ENCODE peak calls at places on chromosomes 12 and 14, in nine cellular contexts. M, V, U, L, W, R, A, E and O are unnamed samples.

GRCh38 chr12:63010698-63011097 is 75.7 kb upstream of the PPM1H start:
- DNase-seq in A (no peak), R (no peak), M (no peak), V (no peak), L (no peak), E (no peak), W (no peak), U (no peak), O (no peak)

GRCh38 chr12:83005534-83006197 is 319.0 kb downstream of the TMTC2 start:
- DNase-seq in W (no peak), R (no peak), M (peak), V (no peak), E (no peak), A (no peak), U (no peak), L (no peak), O (no peak)

GRCh38 chr14:99524091-99524661 is 43.0 kb downstream of the CCNK start:
- DNase-seq in L (no peak), V (no peak), M (peak), E (no peak), U (no peak), R (no peak), A (no peak), W (no peak), O (no peak)

GRCh38 chr12:127628655-127629054 is 638.3 kb upstream of the TMEM132C start:
- DNase-seq in W (no peak), E (no peak), M (peak), U (no peak), L (no peak), R (no peak), A (no peak), V (peak), O (no peak)

GRCh38 chr12:5193569-5193968 is 149.9 kb downstream of the KCNA5 start:
- DNase-seq in V (no peak), R (no peak), W (no peak), A (no peak), E (no peak), L (no peak), M (no peak), U (no peak), O (no peak)

GRCh38 chr14:104292084-104292970 is 153.9 kb downstream of the KIF26A start:
- DNase-seq in L (no peak), M (no peak), U (no peak), E (no peak), W (no peak), A (no peak), R (no peak), V (no peak), O (no peak)

GRCh38 chr12:26918321-26919215 is 19.2 kb downstream of the INTS13 start:
- DNase-seq in L (no peak), V (no peak), W (no peak), U (no peak), M (no peak), R (no peak), A (no peak), E (no peak), O (no peak)

GRCh38 chr12:461425-461824 is 1.7 kb downstream of the B4GALNT3 start:
- DNase-seq in L (no peak), V (no peak), U (no peak), W (no peak), M (peak), E (no peak), R (no peak), A (no peak), O (no peak)

GRCh38 chr14:95683793-95684192 is 2.4 kb upstream of the TCL1B start:
- DNase-seq in M (peak), E (no peak), W (peak), L (peak), A (no peak), U (peak), R (no peak), V (peak), O (no peak)

GRCh38 chr12:1993341-1993740 is 10.9 kb downstream of the DCP1B start:
- DNase-seq in U (no peak), R (no peak), W (peak), A (no peak), M (no peak), L (no peak), V (peak), E (no peak), O (peak)

GRCh38 chr14:104132981-104133380 is 5.4 kb upstream of the KIF26A start:
- DNase-seq in U (no peak), M (no peak), A (no peak), L (no peak), V (no peak), R (no peak), E (no peak), W (no peak), O (no peak)

GRCh38 chr12:70619471-70620152 is 17.6 kb downstream of the PTPRB start:
- DNase-seq in U (no peak), R (no peak), L (no peak), V (no peak), E (no peak), A (no peak), M (no peak), W (no peak), O (no peak)

GRCh38 chr12:55724226-55724939 is 4.2 kb downstream of the RDH5 start:
- DNase-seq in A (no peak), L (no peak), V (no peak), U (peak), M (peak), R (no peak), E (peak), W (no peak), O (peak)

GRCh38 chr14:71264260-71264659 is 357.0 kb downstream of the PCNX1 start:
- DNase-seq in M (no peak), E (no peak), A (no peak), W (no peak), R (no peak), L (no peak), U (no peak), V (no peak), O (no peak)

GRCh38 chr12:93979189-93979588 is 169.2 kb upstream of the PLXNC1 start:
- DNase-seq in E (no peak), R (peak), M (peak), A (no peak), V (no peak), L (no peak), W (peak), U (peak), O (peak)

GRCh38 chr14:65169351-65169750 is 67.0 kb upstream of the MAX start:
- DNase-seq in V (peak), L (no peak), M (no peak), W (no peak), R (peak), A (no peak), U (no peak), E (no peak), O (no peak)

GRCh38 chr14:60106341-60106740 is 14.6 kb downstream of the PCNX4 start:
- DNase-seq in A (no peak), L (no peak), R (no peak), U (no peak), M (no peak), V (peak), W (no peak), E (no peak), O (no peak)

GRCh38 chr14:103332143-103332919 is 1.7 kb upstream of the EIF5 start:
- DNase-seq in U (no peak), W (no peak), V (no peak), A (no peak), E (no peak), R (peak), L (no peak), M (peak), O (peak)

GRCh38 chr12:110280784-110281548 is at the start of gene ATP2A2:
- DNase-seq in R (peak), W (no peak), E (peak), M (peak), U (peak), V (peak), L (peak), A (peak), O (peak)

GRCh38 chr12:131471271-131471905 is 239.5 kb upstream of the SFSWAP start:
- DNase-seq in U (no peak), E (no peak), L (no peak), A (no peak), M (peak), W (no peak), V (no peak), R (no peak), O (no peak)

GRCh38 chr14:24362241-24362960 is 5.6 kb upstream of the NFATC4 start:
- DNase-seq in E (no peak), V (peak), A (no peak), W (no peak), U (no peak), R (no peak), L (no peak), M (no peak), O (no peak)

GRCh38 chr14:50733479-50733878 is 65.4 kb upstream of the SAV1 start:
- DNase-seq in A (no peak), L (no peak), E (no peak), W (no peak), M (no peak), V (no peak), R (no peak), U (no peak), O (no peak)

GRCh38 chr14:44791730-44792129 is 170.0 kb downstream of the KLHL28 start:
- DNase-seq in A (no peak), W (no peak), V (no peak), L (no peak), E (no peak), M (no peak), U (no peak), R (no peak), O (no peak)

GRCh38 chr12:112514926-112515642 is 96.3 kb downstream of the PTPN11 start:
- DNase-seq in V (peak), E (no peak), R (no peak), M (no peak), U (no peak), A (no peak), L (no peak), W (no peak), O (no peak)

GRCh38 chr14:104104006-104104901 is 18.8 kb downstream of the ASPG start:
- DNase-seq in U (no peak), V (no peak), W (no peak), R (no peak), L (no peak), A (no peak), E (no peak), M (no peak), O (no peak)

GRCh38 chr12:30977537-30978349 is 51.2 kb downstream of the TSPAN11 start:
- DNase-seq in V (no peak), A (no peak), U (no peak), W (no peak), L (no peak), M (no peak), R (no peak), E (no peak), O (no peak)

GRCh38 chr12:26746315-26746714 is 86.7 kb downstream of the ITPR2 start:
- DNase-seq in L (no peak), W (peak), M (peak), E (no peak), V (peak), A (no peak), U (no peak), R (no peak), O (no peak)

GRCh38 chr12:3728686-3729085 is 24.2 kb downstream of the CRACR2A start:
- DNase-seq in A (no peak), E (peak), R (no peak), V (no peak), U (peak), W (no peak), M (no peak), L (no peak), O (no peak)

GRCh38 chr12:7638064-7638763 is 27.5 kb downstream of the APOBEC1 start:
- DNase-seq in U (no peak), E (no peak), W (no peak), M (peak), R (no peak), A (no peak), L (no peak), V (no peak), O (no peak)

GRCh38 chr12:124233846-124234620 is 60.9 kb upstream of the RFLNA start:
- DNase-seq in R (no peak), W (no peak), M (no peak), U (no peak), A (no peak), E (no peak), L (no peak), V (no peak), O (no peak)

GRCh38 chr12:111505601-111506036 is 93.5 kb downstream of the ATXN2 start:
- DNase-seq in L (no peak), M (no peak), W (no peak), U (peak), A (no peak), R (no peak), V (no peak), E (no peak), O (no peak)

GRCh38 chr14:94392510-94392935 is 4.1 kb upstream of the SERPINA1 start:
- DNase-seq in L (no peak), A (peak), M (no peak), R (peak), V (peak), U (peak), W (no peak), E (peak), O (no peak)

GRCh38 chr12:110689002-110689600 is at the start of gene HVCN1:
- DNase-seq in R (no peak), A (no peak), E (peak), M (peak), U (peak), W (no peak), V (peak), L (no peak), O (no peak)